ENCODE peak calls at places on chromosomes 5 and 9, in nine cellular contexts. C is ovary, J is left ventricle myocardium inferior, O is IMR-90, U is SJSA1, L is MM.1S, I is breast epithelium, P is heart right ventricle, W is heart left ventricle. T is an unnamed sample. For H3K27me3, H3K4me1 and H3K9me3, the result is how much of the 10 kb centered on the place peaks cover.

GRCh38 chr9:93612052-93612795 is 35.8 kb downstream of the PHF2 start:
- DNase-seq in C (no peak), U (no peak), O (peak), P (no peak), I (no peak), J (no peak), W (no peak), L (no peak), T (no peak)

GRCh38 chr5:110054240-110054639 is 364.5 kb downstream of the MAN2A1 start:
- DNase-seq in O (peak), L (peak), I (no peak), U (no peak), C (no peak), P (no peak), J (no peak), W (no peak), T (no peak)

GRCh38 chr5:79811904-79812303 is 122.3 kb downstream of the CMYA5 start:
- DNase-seq in P (no peak), C (no peak), L (no peak), O (no peak), W (no peak), J (no peak), U (no peak), I (no peak), T (no peak)

GRCh38 chr5:139654875-139655491 is 6.8 kb downstream of the CXXC5 start:
- DNase-seq in C (no peak), O (no peak), I (no peak), W (no peak), U (no peak), L (no peak), P (peak), J (peak), T (no peak)

GRCh38 chr5:174166231-174167079 is 120.9 kb downstream of the NSG2 start:
- DNase-seq in L (no peak), I (no peak), C (no peak), U (no peak), O (no peak), J (no peak), W (no peak), P (no peak), T (peak)

GRCh38 chr9:3647652-3648051 is 121.9 kb upstream of the RFX3 start:
- DNase-seq in W (no peak), L (no peak), P (no peak), O (no peak), C (no peak), I (no peak), J (no peak), U (no peak), T (no peak)

GRCh38 chr5:83848928-83849327 is 128.3 kb upstream of the HAPLN1 start:
- DNase-seq in O (no peak), U (no peak), P (no peak), W (no peak), C (no peak), I (no peak), J (no peak), L (no peak), T (no peak)

GRCh38 chr9:35729700-35730485 is 2.1 kb downstream of the TLN1 start:
- DNase-seq in I (no peak), O (peak), W (peak), L (peak), C (peak), P (peak), J (peak), U (peak), T (no peak)

GRCh38 chr5:99866740-99867139 is 668.4 kb upstream of the FAM174A start:
- DNase-seq in J (no peak), W (no peak), O (no peak), U (no peak), C (no peak), I (no peak), P (no peak), L (no peak), T (no peak)

GRCh38 chr5:32283539-32284377 is 29.0 kb downstream of the MTMR12 start:
- DNase-seq in U (no peak), J (no peak), O (peak), I (no peak), L (peak), W (no peak), P (no peak), C (no peak), T (no peak)

GRCh38 chr9:130975156-130975555 is 33.8 kb upstream of the LAMC3 start:
- DNase-seq in P (no peak), U (no peak), J (no peak), C (no peak), O (no peak), L (no peak), W (no peak), I (no peak), T (no peak)

GRCh38 chr5:165805756-165806155 is 2300.3 kb downstream of the MAT2B start:
- DNase-seq in L (no peak), O (no peak), W (no peak), P (no peak), I (no peak), J (no peak), U (no peak), C (no peak), T (no peak)

GRCh38 chr5:175826980-175827379 is 44.4 kb upstream of the CPLX2 start:
- DNase-seq in U (no peak), P (no peak), W (no peak), C (no peak), L (no peak), J (no peak), O (no peak), I (no peak), T (no peak)

GRCh38 chr5:179697993-179698934 is 503 bp upstream of the CANX start:
- DNase-seq in J (peak), I (peak), P (peak), C (peak), W (peak), O (peak), U (peak), L (peak), T (peak)

GRCh38 chr9:96073531-96074284 is 198.2 kb downstream of the ERCC6L2 start:
- DNase-seq in L (no peak), O (no peak), C (no peak), I (no peak), P (no peak), W (no peak), J (no peak), U (no peak), T (peak)

GRCh38 chr5:112914584-112914983 is 7.4 kb downstream of the REEP5 start:
- DNase-seq in I (no peak), U (no peak), C (no peak), W (no peak), J (no peak), L (no peak), O (peak), P (no peak), T (no peak)

GRCh38 chr9:2657427-2657826 is 35.8 kb downstream of the VLDLR start:
- DNase-seq in P (no peak), C (no peak), W (no peak), U (no peak), I (no peak), O (no peak), J (no peak), L (no peak), T (no peak)

GRCh38 chr9:116928884-116929283 is 241.8 kb downstream of the TRIM32 start:
- DNase-seq in P (no peak), O (no peak), U (no peak), W (no peak), J (no peak), C (no peak), I (no peak), L (no peak), T (no peak)

GRCh38 chr9:129567842-129568559 is 52.9 kb downstream of the C9orf50 start:
- DNase-seq in P (peak), J (no peak), L (no peak), W (no peak), I (no peak), U (no peak), O (peak), C (peak), T (peak)

GRCh38 chr5:105685884-105686283 is 1984.9 kb downstream of the EFNA5 start:
- DNase-seq in I (no peak), U (no peak), O (no peak), P (no peak), J (no peak), C (no peak), W (no peak), L (no peak), T (no peak)

GRCh38 chr5:112938286-112938685 is 16.3 kb upstream of the REEP5 start:
- DNase-seq in P (no peak), O (no peak), U (peak), W (no peak), I (no peak), C (no peak), J (no peak), L (no peak), T (no peak)

GRCh38 chr5:16936150-16937022 is at the start of gene MYO10:
- DNase-seq in I (peak), C (peak), L (no peak), J (peak), P (peak), W (peak), O (peak), U (peak), T (peak)

GRCh38 chr5:11038772-11039171 is 277.7 kb upstream of the DAP start:
- DNase-seq in L (no peak), C (no peak), I (no peak), P (no peak), O (no peak), J (no peak), W (no peak), U (no peak), T (no peak)

GRCh38 chr5:107464876-107465275 is 205.9 kb downstream of the EFNA5 start:
- DNase-seq in U (no peak), J (no peak), P (no peak), C (no peak), I (no peak), L (no peak), W (no peak), O (no peak), T (no peak)

GRCh38 chr9:93672622-93673270 is 96.4 kb downstream of the PHF2 start:
- DNase-seq in O (no peak), I (peak), W (peak), J (peak), P (no peak), C (peak), L (no peak), U (no peak), T (no peak)

GRCh38 chr5:106825379-106825778 is 845.4 kb downstream of the EFNA5 start:
- DNase-seq in C (no peak), O (peak), I (no peak), P (no peak), W (no peak), L (no peak), J (no peak), U (no peak), T (no peak)

GRCh38 chr5:103927739-103928138 is 365.1 kb upstream of the NUDT12 start:
- DNase-seq in L (no peak), I (no peak), J (no peak), O (no peak), C (no peak), W (no peak), U (no peak), P (no peak), T (no peak)

GRCh38 chr5:175718401-175719108 is 60.7 kb downstream of the HRH2 start:
- DNase-seq in W (no peak), U (peak), C (no peak), I (peak), P (peak), L (peak), J (peak), O (no peak), T (peak)

GRCh38 chr5:89769975-89770374 is 639.6 kb downstream of the CETN3 start:
- DNase-seq in C (no peak), W (no peak), J (no peak), U (no peak), P (no peak), I (no peak), L (no peak), O (peak), T (no peak)

GRCh38 chr5:129051283-129051682 is 43.3 kb upstream of the ISOC1 start:
- DNase-seq in U (no peak), P (no peak), C (no peak), I (no peak), J (no peak), W (no peak), L (no peak), O (no peak), T (no peak)

GRCh38 chr5:149205625-149206523 is 64.6 kb downstream of the ABLIM3 start:
- DNase-seq in U (peak), O (peak), I (no peak), L (no peak), J (peak), W (no peak), P (peak), C (no peak), T (no peak)

GRCh38 chr9:88663766-88664419 is 128.9 kb downstream of the NXNL2 start:
- DNase-seq in I (no peak), O (peak), L (no peak), U (no peak), P (no peak), C (no peak), W (no peak), J (no peak), T (no peak)

GRCh38 chr9:136844766-136845464 is 2.6 kb downstream of the AJM1 start:
- DNase-seq in W (no peak), O (no peak), I (no peak), U (no peak), L (no peak), P (no peak), J (no peak), C (no peak), T (no peak)

GRCh38 chr9:136847065-136847826 is 2.0 kb upstream of the PHPT1 start:
- DNase-seq in P (peak), L (no peak), O (peak), C (no peak), W (peak), I (no peak), J (peak), U (peak), T (peak)

GRCh38 chr9:136845465-136846261 is 3.4 kb downstream of the AJM1 start:
- DNase-seq in W (no peak), I (no peak), O (no peak), P (no peak), C (no peak), J (no peak), U (no peak), L (no peak), T (no peak)

GRCh38 chr9:136847827-136848392 is 1.3 kb upstream of the PHPT1 start:
- DNase-seq in I (peak), J (peak), P (peak), L (peak), W (peak), O (peak), C (peak), U (peak), T (peak)

DNA sequence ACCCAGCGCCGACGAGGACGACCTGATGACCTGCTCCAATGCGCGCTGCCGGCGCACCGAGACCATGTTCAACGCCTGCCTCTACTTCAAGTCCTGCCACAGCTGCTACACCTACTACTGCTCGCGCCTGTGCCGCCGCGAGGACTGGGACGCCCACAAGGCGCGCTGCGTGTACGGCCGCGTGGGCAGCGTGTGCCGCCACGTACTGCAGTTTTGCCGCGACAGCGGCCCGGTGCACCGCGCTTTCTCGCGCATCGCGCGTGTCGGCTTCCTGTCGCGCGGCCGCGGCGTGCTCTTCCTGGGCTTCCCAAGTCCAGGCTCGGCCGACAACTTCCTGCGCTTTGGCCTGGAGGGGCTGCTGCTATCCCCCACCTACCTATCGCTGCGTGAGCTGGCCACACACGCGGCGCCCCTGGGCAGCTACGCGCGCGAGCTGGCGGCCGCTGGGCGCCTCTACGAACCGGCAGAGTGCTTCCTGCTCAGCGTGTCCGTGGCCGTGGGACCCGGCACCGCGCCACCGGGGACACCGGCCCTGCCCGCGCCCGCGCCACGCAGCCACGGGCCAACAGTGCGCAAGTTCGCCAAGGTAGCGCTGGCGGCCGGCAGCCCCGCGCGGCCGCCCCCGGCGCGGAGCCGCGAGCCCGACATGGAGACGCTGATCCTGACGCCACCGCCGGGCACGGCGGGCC is 2.7 kb upstream of the PHPT1 start:
- DNase-seq in J (no peak), C (no peak), W (no peak), U (no peak), P (no peak), I (no peak), O (no peak), L (no peak), T (no peak)
- H3K27me3 ChIP-seq in J (under half), C (under half), W (under half), U (under half), P (under half), I (under half), O (under half), L (under half), T (under half)

DNA sequence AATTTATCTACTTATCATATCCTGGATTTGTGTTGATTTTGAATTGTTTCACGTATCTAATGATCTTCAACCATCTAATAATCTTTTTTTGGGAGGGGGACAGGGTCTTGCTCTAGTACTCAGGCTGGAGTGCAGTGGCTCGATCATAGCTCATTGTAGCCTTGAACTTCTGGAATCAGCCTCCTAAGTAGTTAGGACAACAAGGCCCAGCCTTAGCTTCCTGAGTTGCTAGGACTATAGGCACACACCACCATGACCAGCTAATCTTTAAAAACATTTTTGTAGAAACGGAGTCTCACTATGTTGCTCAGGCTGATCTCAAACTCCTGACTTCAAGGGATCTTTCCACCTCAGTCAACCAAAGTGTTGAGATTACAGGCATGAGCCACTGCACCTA is 34.6 kb downstream of the MRPS27 start:
- DNase-seq in J (no peak), L (no peak), P (no peak), I (no peak), U (no peak), W (no peak), O (no peak), C (no peak), T (no peak)
- H3K4me1 ChIP-seq in J (half or more), L (under half), P (under half), I (under half), U (under half), W (under half), O (under half), C (under half), T (under half)

DNA sequence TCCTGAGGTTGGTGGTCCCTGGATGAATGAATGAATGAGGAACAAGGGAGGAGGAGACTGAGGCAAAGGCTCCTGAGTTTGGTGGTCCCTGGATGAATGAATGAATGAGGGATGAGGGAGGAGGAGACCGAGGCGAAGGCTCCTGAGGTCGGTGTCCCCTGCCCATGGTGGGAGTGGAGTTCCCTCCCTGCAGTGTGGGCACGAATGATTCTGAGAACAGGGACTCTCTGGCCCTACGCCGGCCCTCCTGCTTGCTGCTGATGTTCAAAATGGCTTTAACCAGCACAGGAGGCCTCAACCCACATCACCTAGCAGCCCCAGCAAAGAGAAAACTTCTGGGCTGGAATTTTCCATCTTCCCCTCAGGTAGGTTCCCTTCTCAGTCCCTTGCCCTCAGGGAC is 377.8 kb downstream of the IRX2 start:
- DNase-seq in O (no peak), U (peak), P (no peak), W (no peak), C (no peak), I (no peak), L (no peak), J (no peak), T (no peak)
- H3K9me3 ChIP-seq in O (under half), U (under half), P (under half), W (under half), C (under half), I (under half), L (under half), J (under half), T (under half)

GRCh38 chr5:159082491-159082890 is 17.2 kb downstream of the EBF1 start:
- DNase-seq in I (no peak), P (no peak), W (no peak), J (no peak), O (no peak), U (no peak), C (no peak), L (no peak), T (no peak)
- H3K27me3 ChIP-seq in I (under half), P (under half), W (under half), J (under half), O (under half), U (under half), C (under half), L (under half), T (under half)

DNA sequence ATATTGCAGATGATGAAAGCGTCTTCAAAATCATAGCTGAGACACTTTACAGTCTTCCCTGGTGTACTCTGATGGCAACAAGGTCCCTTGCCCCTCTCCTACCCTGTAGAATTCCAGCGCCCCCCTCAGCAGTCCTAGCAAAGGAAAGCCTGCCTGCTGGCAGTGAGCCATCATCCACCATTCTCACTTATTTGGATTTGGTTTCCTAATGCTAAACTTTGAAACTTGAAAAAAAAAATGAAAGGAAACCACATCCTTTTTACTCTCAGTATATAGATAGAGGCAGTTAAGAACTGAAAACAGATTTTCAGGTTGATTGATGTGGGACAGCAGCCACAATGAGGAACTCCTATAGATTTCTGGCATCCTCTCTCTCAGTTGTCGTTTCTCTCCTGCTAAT is at the start of gene GZMA:
- DNase-seq in J (no peak), U (no peak), L (peak), O (no peak), W (no peak), I (no peak), C (no peak), P (no peak), T (no peak)
- H3K4me1 ChIP-seq in J (under half), U (under half), L (under half), O (under half), W (under half), I (under half), C (under half), P (under half), T (under half)

DNA sequence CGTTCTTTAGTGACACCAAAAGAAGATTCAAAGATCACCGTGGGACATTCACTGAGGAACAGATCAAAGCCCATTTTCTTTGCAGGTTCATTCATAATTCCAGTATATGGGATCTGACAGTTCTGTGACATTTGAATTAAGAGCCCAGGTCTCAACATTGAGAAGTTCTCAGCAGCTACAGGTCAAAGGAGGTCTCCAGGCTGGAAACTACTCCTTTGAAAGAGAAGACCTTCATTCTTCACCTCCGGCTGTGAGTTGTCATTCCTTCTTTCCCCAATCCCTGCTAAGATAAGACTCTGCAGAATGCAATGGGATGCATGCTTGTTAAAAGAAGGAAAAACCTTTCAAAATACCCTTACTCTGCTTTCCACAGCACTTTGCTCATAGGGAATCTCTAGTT is 79.0 kb downstream of the COL23A1 start:
- DNase-seq in O (no peak), J (no peak), I (no peak), U (no peak), L (no peak), W (no peak), P (no peak), C (no peak), T (no peak)
- H3K9me3 ChIP-seq in O (under half), J (under half), I (under half), U (half or more), L (under half), W (under half), P (under half), C (under half), T (under half)

T was measured in pancreas.